ENCODE peak calls at places on chromosomes 1 and 21, in ten cellular contexts. X, G, D, F, W, P, J, S, Y and I are unnamed samples.

GRCh38 chr1:109621402-109622101 is 1.9 kb downstream of the AMPD2 start:
- DNase-seq in X (peak), S (no peak), Y (no peak), G (no peak), F (no peak), W (no peak), J (no peak), D (no peak), P (no peak), I (no peak)

GRCh38 chr1:16248603-16249534 is 11.9 kb upstream of the CPLANE2 start:
- DNase-seq in S (peak), D (peak), G (peak), W (peak), X (peak), Y (peak), J (peak), F (no peak), P (peak), I (peak)

GRCh38 chr1:54347955-54348699 is 58.1 kb downstream of the SSBP3 start:
- DNase-seq in F (no peak), P (peak), W (no peak), G (no peak), D (no peak), Y (no peak), X (no peak), S (no peak), J (no peak), I (no peak)

GRCh38 chr21:46208761-46209721 is 19.5 kb downstream of the LSS start:
- DNase-seq in F (no peak), G (peak), D (no peak), J (no peak), Y (no peak), X (no peak), P (peak), W (no peak), S (no peak), I (no peak)

GRCh38 chr1:209389258-209389657 is 194.3 kb upstream of the CAMK1G start:
- DNase-seq in S (peak), F (peak), P (no peak), X (peak), D (no peak), Y (no peak), J (peak), W (peak), G (no peak), I (peak)

GRCh38 chr1:77489910-77490309 is 192.5 kb downstream of the ZZZ3 start:
- DNase-seq in S (no peak), D (no peak), J (peak), W (peak), X (peak), G (no peak), P (no peak), F (no peak), Y (no peak), I (peak)

GRCh38 chr1:38783659-38784229 is 75.8 kb downstream of the RRAGC start:
- DNase-seq in G (no peak), Y (no peak), X (no peak), J (no peak), P (no peak), W (no peak), D (no peak), F (no peak), S (no peak), I (no peak)

GRCh38 chr1:7265771-7266371 is 480.6 kb downstream of the CAMTA1 start:
- DNase-seq in P (no peak), J (peak), W (no peak), Y (no peak), G (no peak), D (peak), F (peak), S (peak), X (peak), I (peak)

GRCh38 chr1:10625554-10625953 is 150.8 kb downstream of the PEX14 start:
- DNase-seq in J (no peak), Y (no peak), W (no peak), X (no peak), D (no peak), P (peak), G (peak), F (no peak), S (no peak), I (no peak)

GRCh38 chr1:67773462-67773861 is 59.8 kb downstream of the GNG12 start:
- DNase-seq in G (no peak), J (no peak), Y (no peak), P (no peak), D (no peak), W (no peak), X (peak), S (no peak), F (no peak), I (no peak)

GRCh38 chr1:179010671-179011070 is 15.0 kb upstream of the FAM20B start:
- DNase-seq in G (no peak), J (no peak), D (no peak), F (no peak), Y (no peak), P (no peak), W (no peak), X (no peak), S (no peak), I (no peak)

GRCh38 chr1:11158720-11159321 is 30.3 kb upstream of the ANGPTL7 start:
- DNase-seq in J (peak), P (no peak), D (peak), W (peak), F (no peak), X (peak), S (peak), G (no peak), Y (peak), I (peak)

GRCh38 chr1:10161121-10161520 is 49.2 kb upstream of the KIF1B start:
- DNase-seq in W (no peak), J (no peak), F (no peak), S (no peak), Y (no peak), P (no peak), G (peak), X (no peak), D (no peak), I (no peak)

GRCh38 chr1:230286890-230287269 is 139.3 kb downstream of the PGBD5 start:
- DNase-seq in F (no peak), G (no peak), Y (no peak), P (no peak), W (no peak), D (no peak), X (no peak), J (no peak), S (no peak), I (no peak)

GRCh38 chr1:79100385-79100784 is 93.9 kb upstream of the ADGRL4 start:
- DNase-seq in Y (no peak), G (no peak), W (peak), P (no peak), J (peak), D (peak), F (no peak), S (peak), X (peak), I (peak)

GRCh38 chr1:185585770-185586169 is 148.4 kb upstream of the HMCN1 start:
- DNase-seq in X (no peak), J (no peak), G (no peak), W (no peak), P (no peak), Y (no peak), D (no peak), S (no peak), F (peak), I (no peak)

GRCh38 chr1:22799971-22800370 is 89.3 kb downstream of the EPHB2 start:
- DNase-seq in Y (no peak), P (no peak), W (no peak), J (no peak), F (no peak), D (no peak), G (no peak), X (no peak), S (no peak), I (no peak)
- H3K4me3 ChIP-seq in Y (no peak), P (no peak), W (no peak), J (no peak), F (no peak), D (no peak), G (no peak), X (no peak), S (no peak), I (no peak)

GRCh38 chr21:33127154-33127893 is 57.4 kb downstream of the OLIG1 start:
- DNase-seq in X (peak), P (peak), F (peak), Y (peak), G (no peak), W (no peak), J (peak), S (peak), D (no peak), I (peak)

GRCh38 chr21:33135925-33136324 is 66.0 kb downstream of the OLIG1 start:
- DNase-seq in G (no peak), D (no peak), W (no peak), P (no peak), S (no peak), F (no peak), X (no peak), J (no peak), Y (no peak), I (no peak)

GRCh38 chr21:33133912-33134311 is 64.0 kb downstream of the OLIG1 start:
- DNase-seq in D (no peak), Y (no peak), W (no peak), S (no peak), J (no peak), X (no peak), F (no peak), P (no peak), G (no peak), I (no peak)

GRCh38 chr21:33128538-33128937 is 58.6 kb downstream of the OLIG1 start:
- DNase-seq in J (no peak), S (no peak), Y (no peak), X (no peak), P (no peak), D (no peak), F (no peak), W (no peak), G (no peak), I (no peak)

GRCh38 chr21:33132054-33132453 is 62.1 kb downstream of the OLIG1 start:
- DNase-seq in W (no peak), D (no peak), J (no peak), S (no peak), G (no peak), X (no peak), P (no peak), F (no peak), Y (no peak), I (no peak)
- TF ChIP-seq CTCF in W (no peak), D (no peak), J (no peak), S (peak), G (no peak), X (peak), P (peak), F (peak), Y (no peak), I (no peak)

DNA sequence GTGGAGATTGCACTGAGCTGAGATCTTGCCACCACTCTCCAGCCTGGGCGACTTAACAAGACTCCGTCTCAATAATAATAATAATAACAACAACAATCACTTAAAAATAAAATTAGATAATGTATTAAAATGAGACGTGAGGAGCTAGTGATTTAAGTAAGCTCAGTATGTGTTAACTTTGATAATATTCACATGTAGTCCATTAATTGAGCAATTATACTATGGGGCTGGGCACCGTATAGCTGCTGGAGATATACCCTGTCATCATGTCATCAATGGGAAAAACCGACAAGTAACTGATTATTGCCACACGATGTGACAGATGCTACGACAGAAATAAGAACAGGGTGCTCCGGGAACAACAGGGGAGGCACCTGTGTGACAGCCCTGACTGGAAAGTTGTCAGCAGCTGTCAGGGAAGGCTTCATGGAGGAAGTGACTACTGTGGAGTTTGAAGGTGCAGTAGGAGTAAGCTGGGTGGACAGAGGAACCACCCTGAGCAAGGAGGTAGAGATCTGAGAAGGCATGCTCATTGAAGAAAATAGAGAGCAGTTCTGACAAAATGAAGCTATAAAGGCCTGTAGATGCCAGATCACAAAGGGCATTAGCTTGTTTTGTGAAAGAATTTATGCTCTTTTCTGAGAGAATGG is 921 bp upstream of the CAMSAP2 start:
- DNase-seq in X (no peak), D (no peak), S (no peak), F (no peak), W (no peak), J (no peak), G (no peak), Y (no peak), P (no peak), I (no peak)
- H3K4me3 ChIP-seq in X (no peak), D (no peak), S (no peak), F (peak), W (no peak), J (no peak), G (peak), Y (no peak), P (peak), I (peak)

GRCh38 chr1:2880086-2880485 is 78.6 kb upstream of the TTC34 start:
- DNase-seq in J (no peak), D (no peak), S (no peak), W (no peak), Y (no peak), F (no peak), X (no peak), P (no peak), G (no peak), I (no peak)

GRCh38 chr1:2882968-2883696 is 81.6 kb upstream of the TTC34 start:
- DNase-seq in P (no peak), S (no peak), D (no peak), F (no peak), Y (no peak), W (no peak), X (no peak), J (no peak), G (no peak), I (no peak)

GRCh38 chr1:2880812-2881295 is 79.4 kb upstream of the TTC34 start:
- DNase-seq in D (no peak), F (no peak), P (no peak), S (no peak), J (no peak), W (no peak), G (no peak), Y (no peak), X (no peak), I (no peak)

GRCh38 chr1:2879591-2879990 is 78.1 kb upstream of the TTC34 start:
- DNase-seq in P (no peak), G (no peak), Y (no peak), W (no peak), S (no peak), X (no peak), F (no peak), D (no peak), J (no peak), I (no peak)

GRCh38 chr1:2881556-2881955 is 80.1 kb upstream of the TTC34 start:
- DNase-seq in J (no peak), W (no peak), X (no peak), S (no peak), F (no peak), P (no peak), Y (no peak), G (no peak), D (no peak), I (no peak)
- TF ChIP-seq CTCF in J (no peak), W (no peak), X (no peak), S (no peak), F (no peak), P (no peak), Y (no peak), G (no peak), D (no peak), I (no peak)

DNA sequence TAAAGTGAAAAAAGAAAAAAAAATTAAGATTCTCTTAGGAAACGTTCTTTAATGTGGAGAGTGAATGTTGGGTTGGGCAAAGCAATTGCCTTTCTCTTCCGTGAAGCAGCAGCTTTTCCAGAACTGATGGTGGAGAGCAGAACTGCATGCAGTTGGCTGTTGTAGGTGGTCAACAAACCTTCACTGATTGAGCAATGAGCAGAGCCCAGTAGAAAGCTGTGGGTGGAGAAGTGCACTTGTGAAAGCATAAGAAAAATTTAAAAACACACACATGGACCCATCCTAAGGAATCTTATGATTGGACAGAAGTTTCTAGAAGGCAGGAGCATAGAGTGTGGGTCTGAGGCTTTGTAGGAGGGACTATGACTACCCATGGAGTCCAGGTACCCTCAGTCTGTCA is 4.5 kb downstream of the PRELP start:
- DNase-seq in S (peak), W (no peak), J (peak), X (peak), D (peak), F (no peak), P (no peak), G (no peak), Y (no peak), I (peak)
- H3K4me3 ChIP-seq in S (peak), W (peak), J (no peak), X (no peak), D (no peak), F (no peak), P (peak), G (peak), Y (peak), I (no peak)